ENCODE peak calls at places on chromosomes 5 and 9, in ten cellular contexts. A is AG10803, C is HFF-Myc, N is AG09309, F is HFFc6, J is PC-3, X is endothelial cell of umbilical vein, G is WERI-Rb-1, K is fibroblast of the aortic adventitia, U is GM13977. D is an unnamed sample.
A peak's percentile ranks its signal among the peaks of the same experiment; 100 is the strongest.

GRCh38 chr5:104942735-104943134 is 1380.1 kb upstream of the NUDT12 start:
- DNase-seq in A (no peak), C (no peak), N (no peak), F (no peak), J (peak; percentile 43), X (peak; percentile 9), G (no peak), K (no peak), U (no peak), D (no peak)

GRCh38 chr5:15664961-15665360 is 165.0 kb downstream of the FBXL7 start:
- DNase-seq in A (peak; percentile 53), C (peak; percentile 30), N (no peak), F (peak; percentile 41), J (no peak), X (no peak), G (no peak), K (peak; percentile 28), U (no peak), D (no peak)

GRCh38 chr5:95783661-95784060 is 38.9 kb downstream of the GLRX start:
- DNase-seq in A (no peak), C (no peak), N (no peak), F (no peak), J (no peak), X (no peak), G (no peak), K (no peak), U (no peak), D (no peak)

GRCh38 chr5:141734501-141735231 is 52.6 kb upstream of the ARAP3 start:
- DNase-seq in A (peak; percentile 51), C (peak; percentile 32), N (peak; percentile 4), F (peak; percentile 52), J (peak; percentile 70), X (peak; percentile 47), G (peak; percentile 32), K (peak; percentile 76), U (no peak), D (peak; percentile 36)

GRCh38 chr9:4740373-4740622 is 704 bp downstream of the AK3 start:
- DNase-seq in A (no peak), C (no peak), N (no peak), F (no peak), J (peak; percentile 27), X (peak; percentile 60), G (no peak), K (no peak), U (no peak), D (no peak)

GRCh38 chr9:126371007-126371870 is 44.6 kb downstream of the MVB12B start:
- DNase-seq in A (no peak), C (no peak), N (no peak), F (no peak), J (no peak), X (no peak), G (no peak), K (no peak), U (no peak), D (no peak)

GRCh38 chr5:144831650-144832049 is 661.0 kb downstream of the KCTD16 start:
- DNase-seq in A (no peak), C (no peak), N (no peak), F (no peak), J (no peak), X (no peak), G (no peak), K (no peak), U (no peak), D (no peak)

GRCh38 chr9:126919193-126919592 is 4.6 kb downstream of the RALGPS1 start:
- DNase-seq in A (no peak), C (no peak), N (no peak), F (no peak), J (no peak), X (no peak), G (no peak), K (no peak), U (no peak), D (no peak)

GRCh38 chr5:13809921-13810320 is 134.6 kb downstream of the DNAH5 start:
- DNase-seq in A (no peak), C (no peak), N (no peak), F (no peak), J (no peak), X (no peak), G (no peak), K (no peak), U (no peak), D (no peak)

GRCh38 chr5:35416217-35416988 is 186.1 kb upstream of the PRLR start:
- DNase-seq in A (no peak), C (no peak), N (no peak), F (no peak), J (no peak), X (no peak), G (no peak), K (no peak), U (no peak), D (no peak)

GRCh38 chr5:79200573-79201183 is 35.3 kb upstream of the JMY start:
- DNase-seq in A (no peak), C (no peak), N (no peak), F (peak; percentile 15), J (peak; percentile 52), X (no peak), G (peak; percentile 32), K (peak; percentile 35), U (peak; percentile 61), D (peak; percentile 44)

GRCh38 chr5:181044662-181045305 is 4.7 kb downstream of the BTNL9 start:
- DNase-seq in A (no peak), C (no peak), N (no peak), F (no peak), J (no peak), X (no peak), G (no peak), K (no peak), U (no peak), D (peak; percentile 17)

GRCh38 chr5:181042036-181042435 is 2.0 kb downstream of the BTNL9 start:
- DNase-seq in A (no peak), C (no peak), N (no peak), F (no peak), J (no peak), X (no peak), G (no peak), K (no peak), U (no peak), D (no peak)

GRCh38 chr5:181044093-181044599 is 4.1 kb downstream of the BTNL9 start:
- DNase-seq in A (no peak), C (no peak), N (no peak), F (no peak), J (no peak), X (no peak), G (no peak), K (no peak), U (no peak), D (no peak)

GRCh38 chr5:181042722-181043121 is 2.7 kb downstream of the BTNL9 start:
- DNase-seq in A (no peak), C (no peak), N (no peak), F (no peak), J (no peak), X (no peak), G (no peak), K (no peak), U (no peak), D (no peak)

GRCh38 chr5:181043285-181044092 is 3.4 kb downstream of the BTNL9 start:
- DNase-seq in A (no peak), C (no peak), N (no peak), F (no peak), J (peak; percentile 49), X (no peak), G (no peak), K (no peak), U (no peak), D (peak; percentile 18)
- TF ChIP-seq CTCF in A (no peak), C (peak; percentile 13), N (no peak), F (no peak), J (peak; percentile 59), X (no peak), G (no peak), K (no peak), U (no peak), D (peak; percentile 13)

DNA sequence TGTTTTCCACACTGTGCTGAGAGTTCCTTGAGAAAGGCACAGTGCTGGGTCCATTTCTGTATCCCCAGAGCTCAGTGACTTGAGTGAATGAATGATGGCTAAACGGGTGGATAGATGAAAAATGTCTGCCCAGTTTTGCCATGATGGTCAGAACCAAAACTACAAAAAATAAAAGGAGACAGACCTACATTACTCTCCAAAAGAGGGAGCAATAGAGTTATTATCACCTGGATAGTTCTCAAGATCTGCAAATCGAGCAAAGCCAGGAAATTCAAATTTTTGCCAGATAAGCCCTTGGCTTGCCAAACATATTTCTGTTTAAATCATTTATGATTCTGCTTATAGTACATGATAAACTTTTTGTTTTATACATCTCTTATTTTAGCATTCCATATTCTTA is 214.2 kb upstream of the ZNF462 start:
- DNase-seq in A (peak; percentile 16), C (no peak), N (no peak), F (no peak), J (peak; percentile 59), X (peak; percentile 1), G (no peak), K (peak; percentile 1), U (no peak), D (no peak)
- TF ChIP-seq CTCF in A (peak; percentile 38), C (no peak), N (peak; percentile 8), F (no peak), J (peak; percentile 60), X (no peak), G (peak; percentile 4), K (no peak), U (no peak), D (no peak)

DNA sequence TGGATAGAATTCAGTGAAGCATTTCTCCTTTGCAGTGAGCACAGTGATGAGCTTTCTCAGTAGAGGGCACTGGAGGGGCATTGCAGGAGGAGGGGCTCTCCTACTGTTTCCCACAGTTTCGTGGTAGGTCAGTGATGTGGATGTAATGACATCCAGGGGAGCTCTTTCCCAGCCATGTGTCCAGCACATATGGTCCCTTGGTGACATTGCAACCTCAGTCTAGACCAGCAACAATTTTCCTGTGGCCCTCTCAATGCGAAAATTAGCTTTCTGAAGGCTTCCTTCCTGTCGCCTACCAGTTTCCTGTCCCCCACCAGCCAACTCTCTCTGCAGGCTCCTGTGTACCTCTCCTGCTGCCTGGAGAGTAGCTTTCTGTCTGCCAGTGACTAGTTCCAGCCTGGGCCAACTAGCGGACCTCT is 6.9 kb upstream of the PDCL start:
- DNase-seq in A (no peak), C (no peak), N (no peak), F (no peak), J (no peak), X (peak; percentile 26), G (peak; percentile 37), K (no peak), U (peak; percentile 27), D (peak; percentile 33)
- TF ChIP-seq CTCF in A (no peak), C (no peak), N (no peak), F (no peak), J (no peak), X (no peak), G (peak; percentile 55), K (no peak), U (peak; percentile 29), D (no peak)

DNA sequence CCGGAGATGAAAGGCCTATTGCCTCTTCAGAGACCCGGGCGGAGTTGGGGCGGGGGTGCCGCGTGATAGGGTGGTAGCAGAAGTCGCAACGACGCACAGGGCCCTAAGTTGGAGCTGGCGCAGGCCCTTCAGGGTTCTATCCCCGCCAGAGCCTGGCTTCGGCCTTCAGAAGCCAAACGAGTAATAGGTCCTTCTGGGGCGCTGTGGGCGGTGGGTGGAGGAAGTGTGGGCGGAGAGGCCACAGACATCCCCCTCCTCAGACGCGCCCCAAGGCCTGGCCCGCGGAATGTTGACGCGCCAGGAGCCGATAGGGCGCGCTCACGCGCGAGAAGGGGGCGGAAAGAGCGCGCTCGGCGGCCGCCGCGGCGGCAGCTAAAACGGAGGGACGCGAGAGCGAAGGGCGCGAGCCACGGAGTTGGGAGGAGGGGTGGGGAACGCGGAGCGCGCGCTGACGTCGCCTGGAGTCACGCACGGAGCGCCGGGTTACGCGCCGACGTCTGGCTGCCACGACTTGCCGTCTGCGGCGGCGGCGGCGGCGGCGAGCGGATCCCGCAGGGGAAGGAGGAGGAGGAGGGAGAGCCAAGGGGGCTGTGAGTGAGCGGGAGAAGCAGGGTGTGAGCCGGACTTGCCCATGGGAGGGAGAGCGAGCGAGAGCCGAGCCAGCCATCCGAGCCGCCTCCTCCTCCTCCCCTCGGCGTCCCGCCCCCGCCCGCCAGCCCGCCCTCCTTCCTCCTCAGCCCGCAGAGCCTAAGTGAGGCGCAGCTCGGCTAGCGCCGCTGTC is 6.4 kb upstream of the PURA start:
- DNase-seq in A (peak; percentile 93), C (peak; percentile 75), N (peak; percentile 67), F (peak; percentile 87), J (peak; percentile 93), X (peak; percentile 94), G (peak; percentile 96), K (peak; percentile 90), U (peak; percentile 95), D (peak; percentile 98)
- TF ChIP-seq CTCF in A (no peak), C (no peak), N (no peak), F (peak; percentile 60), J (peak; percentile 24), X (no peak), G (peak; percentile 25), K (peak; percentile 13), U (peak; percentile 25), D (peak; percentile 23)

D was measured in GM12865.